ENCODE peak calls at places on chromosome 3, in five cellular contexts. O, P, B, U and A are unnamed samples.

GRCh38 chr3:85977615-85978338 is 1013.2 kb downstream of the VGLL3 start:
- DNase-seq in O (no peak), P (no peak), B (no peak), U (no peak), A (no peak)

GRCh38 chr3:150480802-150481201 is 65.5 kb downstream of the SERP1 start:
- DNase-seq in O (no peak), P (no peak), B (no peak), U (no peak), A (no peak)

GRCh38 chr3:72490688-72491430 is 357.4 kb downstream of the SHQ1 start:
- DNase-seq in O (no peak), P (no peak), B (no peak), U (no peak), A (no peak)

GRCh38 chr3:151283907-151284461 is 5.6 kb upstream of the P2RY14 start:
- DNase-seq in O (no peak), P (peak; percentile 46), B (peak; percentile 86), U (no peak), A (no peak)

GRCh38 chr3:144055604-144056003 is 84.0 kb downstream of the DIPK2A start:
- DNase-seq in O (no peak), P (no peak), B (peak; percentile 24), U (no peak), A (no peak)

GRCh38 chr3:161349529-161350278 is 21.6 kb downstream of the SPTSSB start:
- DNase-seq in O (no peak), P (no peak), B (peak; percentile 89), U (no peak), A (no peak)

GRCh38 chr3:178255315-178255714 is 280.9 kb upstream of the KCNMB2 start:
- DNase-seq in O (no peak), P (no peak), B (peak; percentile 91), U (no peak), A (no peak)

GRCh38 chr3:12303532-12303931 is 14.7 kb downstream of the PPARG start:
- DNase-seq in O (no peak), P (no peak), B (peak; percentile 86), U (no peak), A (no peak)

GRCh38 chr3:116579843-116580242 is 129.7 kb upstream of the TUSC7 start:
- DNase-seq in O (no peak), P (no peak), B (peak; percentile 3), U (no peak), A (no peak)

GRCh38 chr3:42678447-42678846 is 6.9 kb upstream of the KLHL40 start:
- DNase-seq in O (no peak), P (peak; percentile 25), B (no peak), U (no peak), A (no peak)

GRCh38 chr3:113275876-113276580 is 64.7 kb downstream of the BOC start:
- DNase-seq in O (peak; percentile 36), P (peak; percentile 78), B (peak; percentile 69), U (peak; percentile 80), A (no peak)

GRCh38 chr3:53231532-53232511 is 24.0 kb downstream of the TKT start:
- DNase-seq in O (no peak), P (no peak), B (no peak), U (no peak), A (peak; percentile 21)

GRCh38 chr3:3629911-3630310 is 169.3 kb upstream of the LRRN1 start:
- DNase-seq in O (no peak), P (no peak), B (no peak), U (no peak), A (no peak)

GRCh38 chr3:49717539-49718418 is 1.7 kb downstream of the AMIGO3 start:
- DNase-seq in O (no peak), P (no peak), B (no peak), U (no peak), A (no peak)

GRCh38 chr3:149245738-149246451 is 24.3 kb upstream of the CP start:
- DNase-seq in O (no peak), P (no peak), B (peak; percentile 42), U (peak; percentile 88), A (no peak)

GRCh38 chr3:156688849-156689452 is 14.6 kb downstream of the TIPARP start:
- DNase-seq in O (no peak), P (no peak), B (no peak), U (no peak), A (no peak)

GRCh38 chr3:188926741-188927650 is 244.8 kb upstream of the TPRG1 start:
- DNase-seq in O (no peak), P (no peak), B (no peak), U (no peak), A (no peak)

GRCh38 chr3:126343675-126344074 is 13.5 kb downstream of the KLF15 start:
- DNase-seq in O (no peak), P (peak; percentile 69), B (no peak), U (no peak), A (peak; percentile 37)

GRCh38 chr3:183122257-183122932 is 23.1 kb upstream of the MCCC1 start:
- DNase-seq in O (no peak), P (no peak), B (peak; percentile 74), U (peak; percentile 90), A (no peak)

GRCh38 chr3:197709135-197709534 is 27.6 kb downstream of the RUBCN start:
- DNase-seq in O (no peak), P (no peak), B (no peak), U (peak; percentile 60), A (no peak)

GRCh38 chr3:177364236-177364635 is 167.0 kb upstream of the TBL1XR1 start:
- DNase-seq in O (no peak), P (no peak), B (no peak), U (no peak), A (no peak)

GRCh38 chr3:185207931-185208746 is 45.7 kb downstream of the EHHADH start:
- DNase-seq in O (no peak), P (no peak), B (peak; percentile 37), U (peak; percentile 84), A (no peak)

GRCh38 chr3:6577584-6577983 is 283.3 kb upstream of the GRM7 start:
- DNase-seq in O (no peak), P (no peak), B (no peak), U (no peak), A (no peak)

GRCh38 chr3:60932669-60933068 is 318.6 kb downstream of the FHIT start:
- DNase-seq in O (no peak), P (no peak), B (no peak), U (no peak), A (no peak)

GRCh38 chr3:99925584-99925983 is 107.9 kb downstream of the CMSS1 start:
- DNase-seq in O (peak; percentile 17), P (peak; percentile 79), B (peak; percentile 70), U (no peak), A (peak; percentile 62)

GRCh38 chr3:20637729-20638128 is 451.7 kb upstream of the SGO1 start:
- DNase-seq in O (no peak), P (no peak), B (no peak), U (no peak), A (no peak)

DNA sequence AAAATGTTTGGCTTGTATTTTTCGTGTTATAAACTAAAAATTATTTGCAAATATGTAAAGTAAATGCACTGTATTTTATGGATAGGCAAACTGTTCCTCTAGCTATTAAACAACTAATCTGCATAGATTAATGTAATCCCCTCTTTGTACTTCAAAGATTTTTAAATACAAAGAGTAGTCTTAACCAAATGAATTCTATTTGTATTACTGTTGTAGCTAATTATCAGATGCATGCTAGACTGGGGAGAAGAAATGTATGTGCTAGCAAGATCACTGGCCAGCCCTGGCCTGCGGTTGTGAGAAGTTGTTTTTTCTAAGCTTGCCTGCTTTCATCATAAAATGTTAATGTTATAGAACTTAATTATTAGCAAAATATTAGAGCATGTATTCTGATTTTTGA is 92.6 kb downstream of the STT3B start:
- DNase-seq in O (no peak), P (no peak), B (no peak), U (no peak), A (no peak)
- H3K4me1 ChIP-seq in O (no peaks in the 10 kb centered on the region), P (no peaks in the 10 kb centered on the region), B (no peaks in the 10 kb centered on the region), U (peaks cover 77% of the 10 kb centered on the region), A (no peaks in the 10 kb centered on the region)

DNA sequence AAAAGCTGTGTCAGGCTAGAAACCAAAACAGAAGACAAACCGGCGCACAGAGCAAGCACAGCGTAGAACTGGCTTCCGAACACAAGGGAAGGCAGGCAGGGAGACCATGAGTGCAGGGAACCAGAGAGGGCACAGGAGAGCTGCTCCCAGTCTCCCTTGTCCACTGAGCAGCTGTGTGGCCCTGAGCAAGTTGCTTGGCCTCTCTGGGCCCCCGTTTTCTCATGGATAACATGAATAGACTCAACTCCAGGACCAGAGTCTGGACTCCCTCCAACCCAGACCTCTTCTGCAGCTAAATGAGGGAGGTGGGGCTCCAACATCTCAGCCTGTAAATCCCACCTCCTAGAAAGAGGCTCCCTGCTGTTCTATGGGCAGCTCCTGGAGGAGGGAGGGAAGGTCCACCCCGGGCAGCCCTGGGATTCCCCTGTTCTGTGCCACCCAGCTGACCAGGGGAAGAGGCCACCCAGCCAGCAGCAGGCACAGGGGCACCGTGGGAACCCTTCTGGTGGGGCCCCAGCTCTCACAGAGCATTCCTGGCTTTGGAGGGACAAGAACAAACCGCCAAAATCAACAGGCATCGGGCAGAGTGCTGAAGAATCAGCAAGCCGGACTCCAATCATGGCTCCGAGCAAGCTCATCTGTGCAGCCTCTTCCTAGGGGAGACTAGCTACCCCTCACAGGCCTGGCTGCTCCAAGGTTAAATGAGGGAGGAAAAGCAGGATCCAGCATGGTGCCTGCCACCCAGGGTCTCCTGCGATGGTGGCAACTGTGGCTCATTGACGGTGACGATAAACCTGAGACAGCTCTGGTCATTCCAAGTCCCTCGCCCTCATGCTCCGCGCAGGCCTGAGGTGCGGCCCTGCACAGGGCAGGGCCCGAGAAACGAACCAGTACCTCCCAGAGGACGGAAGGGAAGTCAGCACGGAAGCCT is 15.1 kb downstream of the XXYLT1 start:
- DNase-seq in O (no peak), P (peak; percentile 64), B (no peak), U (no peak), A (no peak)
- H3K27ac ChIP-seq in O (no peak overlapping the region), P (peak overlapping the region; percentile 87), B (no peak overlapping the region), U (no peak overlapping the region), A (no peak overlapping the region)

GRCh38 chr3:109184726-109185125 is 48.2 kb downstream of the C3orf85 start:
- DNase-seq in O (no peak), P (no peak), B (peak; percentile 33), U (no peak), A (no peak)

GRCh38 chr3:109187390-109187789 is 50.9 kb downstream of the C3orf85 start:
- DNase-seq in O (no peak), P (no peak), B (no peak), U (no peak), A (no peak)

GRCh38 chr3:109191431-109191830 is 54.9 kb downstream of the C3orf85 start:
- DNase-seq in O (no peak), P (no peak), B (peak; percentile 3), U (no peak), A (no peak)

GRCh38 chr3:109188726-109189125 is 52.2 kb downstream of the C3orf85 start:
- DNase-seq in O (no peak), P (no peak), B (no peak), U (no peak), A (no peak)
- H3K4me1 ChIP-seq in O (no peaks in the 10 kb centered on the region), P (no peaks in the 10 kb centered on the region), B (no peaks in the 10 kb centered on the region), U (no peaks in the 10 kb centered on the region), A (no peaks in the 10 kb centered on the region)

DNA sequence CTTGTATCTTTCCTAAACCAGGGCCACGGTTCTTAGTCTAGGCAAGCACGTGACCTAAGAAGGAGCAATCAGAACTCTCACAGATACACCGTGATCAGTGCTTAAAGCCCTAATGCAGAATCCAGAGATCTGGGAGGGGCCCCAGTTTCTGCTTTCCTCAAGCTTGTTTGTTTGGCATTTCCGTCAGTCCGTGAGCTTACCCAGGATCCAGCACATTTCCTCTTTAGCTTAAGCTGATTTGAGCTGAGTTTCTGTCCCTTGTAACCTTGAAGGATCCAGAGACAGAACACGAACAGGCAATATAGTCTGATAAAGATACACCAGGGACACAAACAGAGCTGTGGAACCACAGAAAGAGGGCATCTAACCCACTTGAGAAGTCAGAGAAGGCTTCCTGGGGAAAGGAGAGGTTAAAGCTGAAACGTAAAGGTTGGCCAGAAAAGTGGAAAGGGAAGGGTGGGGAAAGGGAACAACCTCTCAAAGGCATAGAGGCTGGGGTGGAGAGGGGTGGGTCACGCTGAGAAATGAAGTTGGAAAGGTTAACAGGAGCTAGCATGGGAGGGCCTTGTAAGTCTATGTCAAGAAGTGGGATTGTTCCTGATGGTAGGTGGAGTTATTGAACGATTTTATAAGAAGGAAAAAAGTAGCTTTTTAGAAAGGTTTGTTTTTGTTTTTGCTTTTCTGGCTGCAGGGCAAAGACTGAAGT is 42.1 kb upstream of the RARB start:
- DNase-seq in O (no peak), P (no peak), B (peak; percentile 5), U (no peak), A (no peak)
- H3K27ac ChIP-seq in O (no peak overlapping the region), P (no peak overlapping the region), B (peak overlapping the region; percentile 84), U (no peak overlapping the region), A (no peak overlapping the region)